ENCODE peak calls at places on chromosomes 2 and 18, in ten cellular contexts. X, L, A, M, P, V, E, R, S and B are unnamed samples.
A peak's percentile ranks its signal among the peaks of the same experiment; 100 is the strongest.

GRCh38 chr2:74024216-74024615 is 39.5 kb downstream of the TET3 start:
- DNase-seq in X (no peak), L (no peak), A (no peak), M (no peak), P (no peak), V (no peak), E (no peak), R (no peak), S (no peak), B (no peak)

GRCh38 chr18:28132084-28132483 is 44.8 kb downstream of the CDH2 start:
- DNase-seq in X (no peak), L (no peak), A (no peak), M (no peak), P (no peak), V (no peak), E (no peak), R (no peak), S (peak; percentile 44), B (no peak)

GRCh38 chr2:176105727-176106635 is 1.1 kb upstream of the HOXD11 start:
- DNase-seq in X (peak; percentile 66), L (no peak), A (no peak), M (no peak), P (no peak), V (no peak), E (no peak), R (no peak), S (no peak), B (no peak)

GRCh38 chr2:186535861-186536260 is 49.8 kb downstream of the ZC3H15 start:
- DNase-seq in X (no peak), L (no peak), A (no peak), M (no peak), P (no peak), V (no peak), E (no peak), R (no peak), S (no peak), B (no peak)

GRCh38 chr18:36633961-36634412 is 194.8 kb downstream of the TPGS2 start:
- DNase-seq in X (no peak), L (no peak), A (no peak), M (peak; percentile 62), P (no peak), V (no peak), E (no peak), R (no peak), S (no peak), B (no peak)

GRCh38 chr2:69033427-69034095 is 20.6 kb downstream of the ANTXR1 start:
- DNase-seq in X (no peak), L (no peak), A (no peak), M (no peak), P (no peak), V (peak; percentile 39), E (no peak), R (no peak), S (no peak), B (no peak)

GRCh38 chr2:167331636-167332232 is 443.5 kb downstream of the XIRP2 start:
- DNase-seq in X (no peak), L (no peak), A (no peak), M (peak; percentile 20), P (no peak), V (no peak), E (peak; percentile 51), R (no peak), S (no peak), B (no peak)

GRCh38 chr18:51614967-51615571 is 417.6 kb upstream of the MEX3C start:
- DNase-seq in X (no peak), L (no peak), A (no peak), M (peak; percentile 19), P (no peak), V (peak; percentile 27), E (no peak), R (no peak), S (no peak), B (peak; percentile 48)

GRCh38 chr2:180449171-180449570 is 442.1 kb upstream of the CWC22 start:
- DNase-seq in X (no peak), L (no peak), A (no peak), M (no peak), P (no peak), V (no peak), E (no peak), R (no peak), S (no peak), B (no peak)
- TF ChIP-seq CTCF in X (no peak), L (no peak), A (no peak), M (no peak), P (no peak), V (no peak), E (no peak), R (no peak), S (no peak), B (no peak)

GRCh38 chr2:170362895-170363582 is 185.1 kb downstream of the MYO3B start:
- DNase-seq in X (no peak), L (no peak), A (no peak), M (no peak), P (no peak), V (peak; percentile 59), E (no peak), R (no peak), S (no peak), B (no peak)
- TF ChIP-seq CTCF in X (no peak), L (no peak), A (no peak), M (no peak), P (no peak), V (no peak), E (no peak), R (no peak), S (no peak), B (peak; percentile 12)

GRCh38 chr18:2337552-2338141 is 233.7 kb downstream of the METTL4 start:
- DNase-seq in X (no peak), L (no peak), A (peak; percentile 19), M (peak; percentile 67), P (no peak), V (peak; percentile 61), E (no peak), R (no peak), S (peak; percentile 10), B (no peak)
- TF ChIP-seq CTCF in X (peak; percentile 15), L (no peak), A (peak; percentile 57), M (peak; percentile 76), P (peak; percentile 60), V (peak; percentile 64), E (peak; percentile 34), R (no peak), S (peak; percentile 39), B (peak; percentile 75)

DNA sequence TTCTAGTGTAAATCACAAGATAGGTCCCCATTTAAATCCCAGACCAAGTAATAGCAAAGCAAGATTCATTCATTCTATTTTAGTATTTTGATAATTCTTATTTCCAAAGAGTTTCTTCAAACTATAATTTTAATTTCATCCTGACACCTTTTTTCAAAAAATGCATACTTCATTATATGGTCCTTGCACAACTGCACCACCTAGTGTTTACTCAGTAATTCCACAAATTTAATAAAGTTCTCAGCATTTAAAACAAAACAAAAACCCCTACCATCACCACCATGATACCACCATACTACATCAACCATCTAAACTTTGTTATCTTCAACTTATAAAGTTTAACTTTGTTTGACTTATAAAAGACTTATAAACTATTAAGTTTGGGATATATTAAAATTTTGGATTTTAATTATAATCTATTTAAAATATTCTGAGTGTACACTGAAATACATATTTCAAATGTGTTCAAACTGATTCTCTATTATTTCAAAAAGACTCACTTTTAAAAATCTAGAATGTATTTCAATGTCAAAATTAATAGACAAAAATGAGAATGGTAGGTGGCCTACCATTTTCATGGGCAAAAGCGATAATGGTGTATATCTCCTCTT is 44.2 kb downstream of the WDPCP start:
- DNase-seq in X (no peak), L (no peak), A (no peak), M (peak; percentile 17), P (no peak), V (peak; percentile 39), E (no peak), R (no peak), S (no peak), B (no peak)
- TF ChIP-seq CTCF in X (no peak), L (no peak), A (peak; percentile 57), M (peak; percentile 35), P (peak; percentile 61), V (peak; percentile 49), E (peak; percentile 32), R (no peak), S (peak; percentile 40), B (peak; percentile 64)

DNA sequence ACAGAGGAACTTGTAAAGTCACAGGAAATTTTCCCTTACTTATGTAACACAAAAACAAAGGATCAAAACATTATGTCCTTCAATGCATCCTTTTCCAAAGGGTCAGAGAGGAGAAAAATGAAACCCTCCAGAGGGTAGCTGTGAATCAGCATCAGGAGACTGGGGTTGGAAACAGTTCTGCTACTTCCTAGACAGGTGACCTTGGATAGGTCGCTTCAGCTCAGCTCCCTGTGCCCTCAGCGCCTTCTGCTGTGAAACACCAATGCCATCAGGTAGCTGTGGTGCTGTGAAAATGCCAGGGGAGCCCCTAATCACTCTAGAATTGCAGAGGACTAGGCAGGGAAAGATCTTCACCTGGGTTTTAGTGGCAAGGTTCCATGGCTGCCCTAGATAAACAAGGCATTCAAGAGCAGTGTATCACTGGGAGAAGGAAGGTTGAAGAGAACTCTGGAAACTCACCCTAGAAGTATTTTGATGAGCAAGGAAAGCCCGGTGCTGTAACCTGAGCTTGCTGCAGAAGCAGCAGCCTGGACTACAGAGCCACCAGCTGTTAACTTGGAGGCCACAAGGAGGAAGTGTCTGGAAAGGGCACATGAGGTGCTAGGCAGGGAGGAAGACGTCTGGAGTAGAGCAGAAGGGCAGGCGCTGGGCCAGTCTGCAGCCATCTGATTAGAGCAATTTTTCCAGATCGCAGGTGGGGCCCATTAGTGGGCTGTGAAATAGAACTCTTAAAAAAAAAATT is 100.7 kb upstream of the MCFD2 start:
- DNase-seq in X (no peak), L (no peak), A (peak; percentile 60), M (no peak), P (no peak), V (peak; percentile 83), E (peak; percentile 33), R (no peak), S (peak; percentile 66), B (peak; percentile 56)
- TF ChIP-seq CTCF in X (peak; percentile 11), L (no peak), A (peak; percentile 19), M (no peak), P (no peak), V (peak; percentile 28), E (peak; percentile 7), R (no peak), S (no peak), B (peak; percentile 46)

DNA sequence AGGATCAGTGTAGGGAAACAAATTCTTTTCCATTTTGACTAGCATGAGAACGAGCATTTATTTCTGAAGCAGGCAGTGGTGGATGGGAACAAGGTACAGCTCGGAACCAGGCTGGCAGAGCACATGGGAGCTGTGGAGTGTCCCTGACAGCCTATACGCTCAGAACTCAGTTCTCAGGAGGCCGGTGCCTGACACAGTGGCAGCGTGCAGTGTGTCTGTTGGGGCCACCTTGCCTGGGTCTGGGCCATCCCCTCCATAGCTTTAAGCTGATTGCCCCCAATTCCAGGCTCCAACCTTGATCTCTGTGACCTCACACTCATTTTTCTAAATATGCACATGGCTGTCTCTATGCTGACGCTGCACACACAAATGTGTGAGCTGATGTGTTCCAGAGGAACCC is 54.5 kb upstream of the ATG16L1 start:
- DNase-seq in X (no peak), L (no peak), A (no peak), M (no peak), P (no peak), V (no peak), E (no peak), R (no peak), S (no peak), B (no peak)
- TF ChIP-seq CTCF in X (no peak), L (no peak), A (no peak), M (no peak), P (no peak), V (no peak), E (no peak), R (no peak), S (no peak), B (no peak)